ENCODE peak calls at places on chromosomes 11 and 22, in nine cellular contexts. L, G, Q, A, S, W, I, Z and Y are unnamed samples.
A peak's percentile ranks its signal among the peaks of the same experiment; 100 is the strongest.

GRCh38 chr22:19875061-19875530 is 20.4 kb upstream of the GNB1L start:
- DNase-seq in L (no peak), G (no peak), Q (no peak), A (no peak), S (no peak), W (no peak), I (no peak), Z (no peak), Y (no peak)

GRCh38 chr11:18314794-18315523 is 7.0 kb downstream of the HPS5 start:
- DNase-seq in L (no peak), G (no peak), Q (no peak), A (peak; percentile 62), S (no peak), W (no peak), I (no peak), Z (no peak), Y (no peak)

GRCh38 chr11:95593101-95593500 is 196.5 kb downstream of the FAM76B start:
- DNase-seq in L (no peak), G (no peak), Q (no peak), A (peak; percentile 70), S (no peak), W (no peak), I (no peak), Z (no peak), Y (no peak)

GRCh38 chr11:96278039-96278897 is 64.7 kb downstream of the MAML2 start:
- DNase-seq in L (no peak), G (no peak), Q (no peak), A (peak; percentile 75), S (no peak), W (peak; percentile 33), I (no peak), Z (no peak), Y (no peak)

GRCh38 chr11:29432719-29433325 is 584.0 kb downstream of the KCNA4 start:
- DNase-seq in L (no peak), G (no peak), Q (peak; percentile 44), A (no peak), S (no peak), W (peak; percentile 18), I (peak; percentile 44), Z (no peak), Y (no peak)

GRCh38 chr11:66081505-66081904 is 11.4 kb downstream of the PACS1 start:
- DNase-seq in L (no peak), G (no peak), Q (peak; percentile 50), A (peak; percentile 42), S (peak; percentile 8), W (peak; percentile 63), I (peak; percentile 29), Z (no peak), Y (no peak)

GRCh38 chr11:70203749-70204465 is 811 bp downstream of the FADD start:
- DNase-seq in L (peak; percentile 73), G (peak; percentile 77), Q (peak; percentile 92), A (peak; percentile 87), S (peak; percentile 41), W (peak; percentile 98), I (peak; percentile 88), Z (peak; percentile 72), Y (peak; percentile 84)

GRCh38 chr11:124473476-124473875 is 28.0 kb upstream of the OR8B8 start:
- DNase-seq in L (no peak), G (no peak), Q (no peak), A (no peak), S (no peak), W (no peak), I (no peak), Z (no peak), Y (no peak)

GRCh38 chr11:102830328-102830727 is 13.1 kb downstream of the MMP3 start:
- DNase-seq in L (no peak), G (no peak), Q (peak; percentile 19), A (peak; percentile 72), S (no peak), W (no peak), I (no peak), Z (no peak), Y (no peak)

GRCh38 chr11:1570896-1571759 is 943 bp downstream of the DUSP8 start:
- DNase-seq in L (no peak), G (no peak), Q (peak; percentile 5), A (no peak), S (peak; percentile 46), W (no peak), I (no peak), Z (peak; percentile 58), Y (no peak)

GRCh38 chr11:67344264-67344663 is 9.1 kb downstream of the POLD4 start:
- DNase-seq in L (no peak), G (no peak), Q (no peak), A (no peak), S (no peak), W (no peak), I (no peak), Z (no peak), Y (no peak)

GRCh38 chr22:38315801-38316339 is 1.4 kb downstream of the CSNK1E start:
- DNase-seq in L (no peak), G (no peak), Q (no peak), A (no peak), S (no peak), W (no peak), I (no peak), Z (no peak), Y (no peak)

GRCh38 chr11:133843454-133843987 is 1.8 kb downstream of the SPATA19 start:
- DNase-seq in L (no peak), G (no peak), Q (no peak), A (no peak), S (no peak), W (no peak), I (no peak), Z (no peak), Y (no peak)

GRCh38 chr11:41781441-41781840 is 322.0 kb upstream of the LRRC4C start:
- DNase-seq in L (no peak), G (no peak), Q (no peak), A (no peak), S (no peak), W (no peak), I (no peak), Z (no peak), Y (no peak)

GRCh38 chr11:59562292-59562691 is 51.0 kb downstream of the OR4D9 start:
- DNase-seq in L (no peak), G (no peak), Q (no peak), A (peak; percentile 19), S (no peak), W (no peak), I (no peak), Z (no peak), Y (no peak)

GRCh38 chr11:33040862-33041453 is 1.6 kb downstream of the TCP11L1 start:
- DNase-seq in L (no peak), G (no peak), Q (no peak), A (no peak), S (no peak), W (no peak), I (no peak), Z (no peak), Y (no peak)

GRCh38 chr11:35794850-35795249 is 132.3 kb downstream of the TRIM44 start:
- DNase-seq in L (peak; percentile 48), G (no peak), Q (peak; percentile 74), A (peak; percentile 83), S (no peak), W (no peak), I (peak; percentile 32), Z (no peak), Y (peak; percentile 40)

GRCh38 chr11:119368121-119369034 is 13.1 kb downstream of the USP2 start:
- DNase-seq in L (no peak), G (no peak), Q (peak; percentile 33), A (peak; percentile 23), S (peak; percentile 31), W (no peak), I (peak; percentile 25), Z (peak; percentile 71), Y (no peak)